ENCODE peak calls at places on chromosomes 12 and 14, in ten cellular contexts. P is neural progenitor cell, D is MM.1S, G is K562, H is HCT116, N is PC-9, E is mammary epithelial cell, K is astrocyte, A is GM23248, W is hepatocyte. U is an unnamed sample. For H3K27me3, the result is how much of the 10 kb centered on the place peaks cover.

GRCh38 chr14:25132734-25133422 is 82.9 kb upstream of the STXBP6 start:
- DNase-seq in P (peak), A (peak), W (peak), K (peak), N (peak), G (peak), E (peak), H (no peak), D (peak), U (peak)

GRCh38 chr14:90773196-90773486 is 43.1 kb downstream of the TTC7B start:
- DNase-seq in H (no peak), D (no peak), K (no peak), P (no peak), E (no peak), W (no peak), G (no peak), A (no peak), N (no peak), U (no peak)

GRCh38 chr12:32679091-32679909 is at the start of gene DNM1L:
- DNase-seq in E (peak), W (peak), H (peak), A (peak), G (peak), D (peak), N (peak), P (peak), K (peak), U (peak)

GRCh38 chr14:51595831-51596472 is 55.8 kb upstream of the FRMD6 start:
- DNase-seq in K (peak), H (no peak), P (no peak), A (no peak), N (no peak), G (no peak), E (no peak), W (no peak), D (no peak), U (no peak)

GRCh38 chr14:67428501-67429031 is 16.6 kb upstream of the PLEK2 start:
- DNase-seq in K (peak), G (no peak), P (no peak), E (peak), W (peak), A (peak), N (peak), D (no peak), H (no peak), U (no peak)

GRCh38 chr12:121812921-121813896 is 9.4 kb downstream of the SETD1B start:
- DNase-seq in H (no peak), K (no peak), W (no peak), G (peak), E (no peak), A (peak), D (no peak), P (no peak), N (no peak), U (no peak)

GRCh38 chr14:101073598-101073965 is 170.1 kb upstream of the RTL1 start:
- DNase-seq in A (no peak), G (no peak), P (no peak), D (no peak), E (no peak), H (no peak), N (no peak), K (no peak), W (no peak), U (no peak)

GRCh38 chr14:52961060-52961639 is 10.3 kb upstream of the FERMT2 start:
- DNase-seq in G (peak), W (peak), D (peak), E (peak), P (peak), K (peak), N (peak), H (peak), A (peak), U (peak)

GRCh38 chr12:19646599-19646998 is 207.3 kb downstream of the AEBP2 start:
- DNase-seq in E (peak), W (no peak), H (no peak), G (no peak), D (no peak), A (no peak), N (no peak), P (no peak), K (no peak), U (no peak)

GRCh38 chr12:121580959-121581680 is at the start of gene KDM2B:
- DNase-seq in N (no peak), A (peak), G (peak), D (no peak), W (peak), P (peak), H (no peak), K (peak), E (no peak), U (no peak)

GRCh38 chr12:18580286-18580685 is 157.5 kb downstream of the PLCZ1 start:
- DNase-seq in G (no peak), N (no peak), D (no peak), W (no peak), K (no peak), P (no peak), A (peak), E (no peak), H (no peak), U (no peak)

GRCh38 chr12:510071-510825 is 50.5 kb downstream of the B4GALNT3 start:
- DNase-seq in A (peak), P (peak), E (peak), G (no peak), D (no peak), W (peak), N (peak), K (no peak), H (no peak), U (no peak)

GRCh38 chr12:120759591-120760348 is 34.1 kb downstream of the ACADS start:
- DNase-seq in K (no peak), H (no peak), N (no peak), D (no peak), E (no peak), P (no peak), W (no peak), A (no peak), G (no peak), U (no peak)

GRCh38 chr12:48681416-48681737 is 661 bp downstream of the KANSL2 start:
- DNase-seq in E (no peak), W (no peak), N (no peak), H (no peak), D (peak), G (peak), A (peak), P (no peak), K (no peak), U (peak)

GRCh38 chr12:118374126-118374725 is 1.5 kb upstream of the TAOK3 start:
- DNase-seq in E (no peak), N (no peak), H (no peak), D (no peak), K (no peak), G (no peak), P (no peak), A (peak), W (no peak), U (no peak)

GRCh38 chr12:118371354-118372282 is 1.1 kb downstream of the TAOK3 start:
- DNase-seq in P (peak), D (no peak), A (peak), E (peak), H (no peak), G (no peak), W (peak), N (peak), K (no peak), U (peak)

GRCh38 chr12:118372541-118373495 is at the start of gene TAOK3:
- DNase-seq in H (peak), D (peak), G (peak), N (peak), W (peak), K (peak), E (peak), A (peak), P (peak), U (peak)

GRCh38 chr12:118373628-118374027 is 921 bp upstream of the TAOK3 start:
- DNase-seq in N (no peak), K (no peak), G (no peak), D (no peak), P (peak), A (no peak), W (no peak), E (no peak), H (no peak), U (no peak)

DNA sequence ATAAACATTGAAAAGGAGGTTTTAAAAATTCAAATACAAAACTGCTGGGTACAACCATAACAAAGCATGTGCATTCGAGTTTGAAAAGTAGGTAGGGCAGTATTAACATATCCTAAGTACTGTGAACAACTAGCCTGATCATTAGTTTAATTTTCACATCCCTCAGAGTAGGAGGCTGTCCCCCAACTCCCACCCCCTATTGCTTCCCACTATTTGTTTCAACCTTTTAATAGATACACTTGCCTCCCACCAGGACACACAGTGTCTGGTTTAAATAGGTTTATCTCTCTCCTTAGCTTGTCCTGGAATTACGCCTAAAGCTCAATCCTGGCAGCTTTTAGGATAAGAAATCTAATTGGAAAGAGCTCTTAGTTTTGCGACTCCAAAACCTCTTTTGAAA is 2.1 kb downstream of the TAOK3 start:
- DNase-seq in W (no peak), D (no peak), K (no peak), H (no peak), N (no peak), G (no peak), E (no peak), A (no peak), P (peak), U (no peak)
- H3K4me2 ChIP-seq in W (peak), D (no peak), K (peak), H (no peak), N (peak), G (peak), E (peak), A (peak), P (peak), U (peak)

GRCh38 chr14:60648934-60649814 is at the start of gene SIX1:
- DNase-seq in P (peak), H (peak), E (peak), W (peak), K (peak), A (peak), G (peak), N (peak), D (peak), U (no peak)

GRCh38 chr14:60646202-60646886 is 2.9 kb downstream of the SIX1 start:
- DNase-seq in E (no peak), G (no peak), P (peak), A (peak), N (no peak), W (no peak), H (no peak), D (no peak), K (no peak), U (no peak)

GRCh38 chr14:60647081-60647836 is 2.0 kb downstream of the SIX1 start:
- DNase-seq in K (no peak), E (peak), W (peak), P (peak), D (no peak), H (no peak), N (peak), A (peak), G (no peak), U (no peak)

GRCh38 chr14:60648169-60648933 is 926 bp downstream of the SIX1 start:
- DNase-seq in K (no peak), G (peak), A (peak), N (peak), D (no peak), W (peak), P (peak), E (peak), H (no peak), U (no peak)

GRCh38 chr14:60647837-60648168 is 1.5 kb downstream of the SIX1 start:
- DNase-seq in P (no peak), A (peak), D (no peak), H (no peak), K (no peak), W (no peak), E (peak), N (peak), G (no peak), U (no peak)
- H3K27me3 ChIP-seq in P (half or more), A (under half), D (under half), H (under half), K (half or more), W (half or more), E (under half), N (under half), G (under half), U (under half)

GRCh38 chr14:23531391-23531790 is 20.2 kb downstream of the ZFHX2 start:
- DNase-seq in P (no peak), G (no peak), H (no peak), K (no peak), W (no peak), E (no peak), N (no peak), A (no peak), D (no peak), U (no peak)
- H3K4me2 ChIP-seq in P (no peak), G (no peak), H (no peak), K (no peak), W (no peak), E (no peak), N (no peak), A (no peak), D (no peak), U (no peak)

GRCh38 chr14:58146399-58146798 is 5.6 kb downstream of the ARMH4 start:
- DNase-seq in H (no peak), D (no peak), A (no peak), N (no peak), K (no peak), P (no peak), W (no peak), E (no peak), G (no peak), U (no peak)

GRCh38 chr14:58151701-58152568 is at the start of gene ARMH4:
- DNase-seq in D (peak), A (peak), K (peak), N (peak), W (peak), G (peak), P (peak), H (peak), E (peak), U (peak)

GRCh38 chr14:58151264-58151700 is 731 bp downstream of the ARMH4 start:
- DNase-seq in N (no peak), W (peak), P (no peak), E (no peak), H (no peak), A (no peak), D (no peak), G (no peak), K (no peak), U (no peak)

GRCh38 chr14:58150243-58150805 is 1.7 kb downstream of the ARMH4 start:
- DNase-seq in N (no peak), K (no peak), G (no peak), W (no peak), D (no peak), H (no peak), A (no peak), P (no peak), E (no peak), U (no peak)

DNA sequence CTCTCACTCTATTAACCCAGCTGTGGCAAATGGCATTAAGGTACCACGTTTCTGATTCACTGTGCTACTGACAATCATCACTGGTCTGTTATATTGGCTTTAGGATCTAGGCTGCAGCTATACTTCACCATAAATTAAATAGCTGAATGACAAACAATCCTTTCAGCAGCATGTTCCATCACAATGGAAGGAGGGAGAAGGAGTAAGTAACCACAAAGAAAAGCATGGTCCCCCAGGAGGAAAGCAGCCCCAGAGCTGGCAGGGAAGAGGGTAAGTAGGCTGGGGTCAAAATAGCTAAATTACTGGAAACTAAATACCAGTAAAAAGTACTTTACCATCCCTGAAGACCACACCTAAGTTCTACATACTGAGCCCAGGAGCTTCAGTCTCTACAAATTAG is 2.8 kb downstream of the ARMH4 start:
- DNase-seq in A (no peak), P (no peak), D (no peak), H (no peak), E (no peak), N (no peak), W (no peak), G (no peak), K (no peak), U (no peak)
- H3K27me3 ChIP-seq in A (under half), P (under half), D (under half), H (under half), E (under half), N (half or more), W (under half), G (under half), K (under half), U (under half)

DNA sequence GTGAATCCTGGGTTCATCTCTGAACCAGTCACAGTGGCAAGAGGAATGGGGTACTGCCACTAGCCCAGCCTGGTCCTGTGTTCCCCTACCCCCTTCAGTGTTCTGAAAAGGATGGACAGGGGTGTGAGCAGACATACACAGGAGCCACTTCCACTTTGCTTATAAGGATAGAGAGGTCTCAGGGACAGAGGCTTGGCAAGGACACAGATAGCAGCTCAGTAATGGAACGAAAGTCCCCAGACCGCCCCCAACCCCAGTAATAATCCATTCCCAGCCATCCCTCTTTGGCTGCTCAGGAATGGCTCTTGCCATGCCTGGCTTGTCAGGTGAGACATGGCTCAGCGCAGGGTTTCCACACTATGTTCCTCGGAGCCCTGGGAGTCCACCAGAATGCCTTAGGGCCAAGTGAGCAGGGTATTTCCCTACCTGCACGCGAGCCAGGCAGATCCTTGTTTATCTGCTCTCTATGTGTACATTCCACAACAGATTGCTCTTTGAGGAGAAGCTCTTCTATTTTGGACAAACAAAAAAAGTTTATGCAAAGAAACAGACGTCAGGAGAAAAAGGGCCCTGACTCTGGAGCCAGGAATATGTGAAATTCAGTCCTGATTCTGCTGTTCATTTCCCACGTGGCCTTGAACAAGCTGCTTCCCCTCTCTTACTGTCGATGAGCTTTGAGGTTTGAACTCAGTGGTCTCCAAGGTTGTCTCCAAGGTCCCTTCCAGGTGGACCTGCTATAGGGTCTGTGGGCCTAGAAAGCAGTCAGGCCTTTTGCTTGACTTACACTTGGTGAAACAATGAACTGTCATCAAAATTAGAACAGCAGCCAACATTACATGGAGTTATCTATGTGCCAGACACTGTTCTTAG is 10.0 kb downstream of the UBE3B start:
- DNase-seq in D (no peak), K (no peak), P (no peak), E (no peak), H (no peak), N (no peak), A (no peak), W (no peak), G (no peak), U (no peak)
- H3K4me2 ChIP-seq in D (no peak), K (no peak), P (no peak), E (no peak), H (no peak), N (no peak), A (no peak), W (no peak), G (no peak), U (no peak)

DNA sequence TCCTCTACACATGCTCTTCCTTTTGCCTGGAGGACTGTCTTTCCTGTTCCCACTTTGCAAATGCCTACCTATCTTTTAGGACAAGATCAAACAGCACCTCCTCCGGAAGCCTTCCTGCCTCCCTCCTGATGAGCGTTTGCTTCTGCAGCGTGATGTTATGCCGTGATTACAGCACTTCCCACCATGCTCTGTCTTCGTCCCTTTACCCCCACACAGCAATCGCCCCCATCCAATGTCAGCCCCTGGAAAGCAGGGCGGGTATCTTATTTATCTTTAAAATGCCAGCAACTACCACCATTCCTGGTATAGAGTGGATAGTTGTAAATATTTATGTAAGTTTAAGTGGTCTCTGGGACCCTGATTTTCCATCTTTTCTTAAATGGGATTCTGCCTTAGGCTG is 34.0 kb upstream of the SLC24A4 start:
- DNase-seq in W (peak), G (no peak), H (no peak), P (no peak), A (no peak), D (no peak), K (no peak), E (no peak), N (no peak), U (no peak)
- H3K27me3 ChIP-seq in W (under half), G (under half), H (under half), P (under half), A (under half), D (under half), K (under half), E (under half), N (under half), U (under half)

GRCh38 chr14:88323086-88323519 is at the start of gene KCNK10:
- DNase-seq in H (no peak), G (no peak), W (no peak), N (no peak), K (peak), D (no peak), P (peak), A (no peak), E (peak), U (no peak)
- H3K4me2 ChIP-seq in H (no peak), G (no peak), W (peak), N (no peak), K (peak), D (no peak), P (peak), A (no peak), E (peak), U (peak)